ENCODE peak calls at places on chromosomes 12 and 14, in nine cellular contexts. Z is neural crest cell; V is MCF 10A; N is GM23338; H is endothelial cell; T is left lobe of liver; S is tibial nerve; C is activated CD4-positive, alpha-beta T cell treated with anti-CD3 and anti-CD28 coated beads for 36 hours; A is substantia nigra. Q is an unnamed sample.

GRCh38 chr12:5580911-5581488 is 149.1 kb downstream of the NTF3 start:
- DNase-seq in S (no peak), C (no peak), Z (no peak), H (no peak), A (no peak), V (no peak), N (no peak), T (no peak), Q (no peak)

GRCh38 chr14:31401369-31401932 is 18.9 kb downstream of the HEATR5A start:
- DNase-seq in S (no peak), V (no peak), T (no peak), Z (no peak), A (no peak), C (no peak), H (no peak), N (no peak), Q (no peak)

GRCh38 chr14:37862263-37862662 is 266.8 kb downstream of the TTC6 start:
- DNase-seq in A (no peak), S (no peak), N (no peak), V (no peak), T (no peak), Z (no peak), C (no peak), H (no peak), Q (no peak)

GRCh38 chr12:95204141-95204866 is 13.0 kb downstream of the FGD6 start:
- DNase-seq in H (peak), N (peak), A (no peak), V (peak), Z (no peak), C (peak), S (peak), T (no peak), Q (peak)

GRCh38 chr14:76391981-76392690 is 16.2 kb downstream of the ESRRB start:
- DNase-seq in N (no peak), T (no peak), V (no peak), S (no peak), C (no peak), A (no peak), H (no peak), Z (no peak), Q (no peak)

GRCh38 chr12:65607271-65607880 is 216.9 kb upstream of the HMGA2 start:
- DNase-seq in S (no peak), A (no peak), Z (no peak), C (no peak), V (no peak), T (no peak), H (no peak), N (peak), Q (no peak)

GRCh38 chr14:33589334-33589733 is 361.5 kb downstream of the EGLN3 start:
- DNase-seq in V (peak), H (no peak), S (no peak), Z (no peak), N (no peak), T (no peak), A (no peak), C (no peak), Q (no peak)

GRCh38 chr14:47207636-47208035 is 467.8 kb downstream of the MDGA2 start:
- DNase-seq in A (no peak), T (no peak), N (peak), Z (no peak), V (no peak), H (no peak), S (no peak), C (no peak), Q (no peak)

GRCh38 chr14:75176142-75176820 is at the start of gene TMED10:
- DNase-seq in T (peak), C (peak), A (peak), V (peak), Z (peak), S (peak), N (peak), H (peak), Q (peak)